ENCODE peak calls at places on chromosomes 11 and 22, in six cellular contexts. R is AG08395, P is GM04504, V is heart left ventricle, E is fibroblast of the conjunctiva, K is ecto neural progenitor cell. C is an unnamed sample.

GRCh38 chr11:34916810-34917780 is 677 bp downstream of the PDHX start:
- DNase-seq in R (peak; percentile 8), P (no peak), V (no peak), E (no peak), K (no peak), C (no peak)

GRCh38 chr11:45453721-45454120 is 167.6 kb upstream of the SYT13 start:
- DNase-seq in R (no peak), P (no peak), V (no peak), E (no peak), K (no peak), C (no peak)

GRCh38 chr22:36641902-36642640 is 61.5 kb downstream of the CACNG2 start:
- DNase-seq in R (peak; percentile 60), P (peak; percentile 35), V (no peak), E (peak; percentile 42), K (no peak), C (no peak)

GRCh38 chr11:31826530-31827438 is 15.7 kb upstream of the PAX6 start:
- DNase-seq in R (no peak), P (no peak), V (no peak), E (no peak), K (peak; percentile 61), C (no peak)

GRCh38 chr11:2314525-2315394 is 12.9 kb downstream of the TSPAN32 start:
- DNase-seq in R (peak; percentile 91), P (peak; percentile 59), V (peak; percentile 92), E (peak; percentile 90), K (no peak), C (no peak)

GRCh38 chr11:17575431-17576425 is 28.7 kb downstream of the OTOG start:
- DNase-seq in R (no peak), P (no peak), V (peak; percentile 7), E (no peak), K (peak; percentile 43), C (no peak)

GRCh38 chr11:21475276-21475675 is 717.6 kb upstream of the ANO5 start:
- DNase-seq in R (no peak), P (no peak), V (no peak), E (no peak), K (no peak), C (no peak)

GRCh38 chr11:112289588-112290461 is 29.2 kb upstream of the PLET1 start:
- DNase-seq in R (peak; percentile 90), P (peak; percentile 35), V (peak; percentile 88), E (peak; percentile 37), K (peak; percentile 90), C (peak; percentile 54)

GRCh38 chr11:65894034-65894591 is 3.6 kb downstream of the CCDC85B start:
- DNase-seq in R (no peak), P (no peak), V (peak; percentile 77), E (no peak), K (no peak), C (no peak)

GRCh38 chr11:11992257-11992690 is 16.2 kb downstream of the DKK3 start:
- DNase-seq in R (no peak), P (no peak), V (no peak), E (no peak), K (peak; percentile 31), C (no peak)